ENCODE peak calls at places on chromosomes 4 and X, in seven cellular contexts. N is OCI-LY7, C is transverse colon, R is dorsolateral prefrontal cortex, Q is fibroblast of lung, Y is MM.1S, T is foreskin keratinocyte. K is an unnamed sample.

GRCh38 chrX:45860450-45860849 is 659.8 kb upstream of the DIPK2B start:
- DNase-seq in C (no peak), Q (no peak), N (no peak), R (no peak), T (no peak), Y (no peak), K (no peak)

GRCh38 chr4:41024556-41025491 is 189.5 kb downstream of the APBB2 start:
- DNase-seq in Y (no peak), Q (peak), C (no peak), T (peak), N (peak), R (no peak), K (no peak)

GRCh38 chr4:703336-704197 is 2.1 kb upstream of the PCGF3 start:
- DNase-seq in Q (no peak), C (no peak), Y (no peak), T (no peak), N (no peak), R (no peak), K (no peak)

GRCh38 chr4:9919047-9919446 is 102.2 kb downstream of the SLC2A9 start:
- DNase-seq in Q (no peak), N (no peak), R (no peak), Y (no peak), C (no peak), T (no peak), K (no peak)

GRCh38 chr4:120317713-120318112 is 251.1 kb upstream of the MAD2L1 start:
- DNase-seq in C (no peak), T (no peak), N (no peak), R (no peak), Y (no peak), Q (peak), K (no peak)

GRCh38 chrX:119573840-119574393 is 446 bp upstream of the UBE2A start:
- DNase-seq in C (no peak), T (no peak), Y (peak), R (no peak), Q (no peak), N (peak), K (no peak)

GRCh38 chrX:139738581-139738980 is 30.6 kb upstream of the MCF2 start:
- DNase-seq in Y (peak), Q (peak), T (peak), R (no peak), C (no peak), N (no peak), K (no peak)

GRCh38 chr4:169089004-169089403 is 78.9 kb upstream of the CBR4 start:
- DNase-seq in R (no peak), C (no peak), N (no peak), Y (no peak), T (no peak), Q (no peak), K (no peak)

GRCh38 chrX:108456971-108457477 is 17.4 kb downstream of the COL4A5 start:
- DNase-seq in R (no peak), Y (no peak), N (no peak), T (no peak), Q (no peak), C (no peak), K (no peak)

GRCh38 chrX:40107291-40108083 is 9.7 kb upstream of the BCOR start:
- DNase-seq in Y (peak), Q (no peak), T (no peak), R (peak), C (peak), N (no peak), K (no peak)

GRCh38 chrX:133559909-133560308 is 144.6 kb upstream of the GPC4 start:
- DNase-seq in T (no peak), N (no peak), Q (no peak), Y (no peak), R (no peak), C (no peak), K (no peak)

GRCh38 chr4:1177274-1178141 is 5.1 kb upstream of the SPON2 start:
- DNase-seq in R (no peak), C (peak), T (peak), Y (no peak), N (no peak), Q (no peak), K (no peak)

GRCh38 chr4:69058410-69059059 is 37.7 kb upstream of the UGT2B7 start:
- DNase-seq in Y (no peak), T (no peak), N (no peak), R (no peak), Q (no peak), C (no peak), K (no peak)

GRCh38 chrX:44202596-44202995 is 140.9 kb downstream of the EFHC2 start:
- DNase-seq in Q (no peak), R (no peak), N (no peak), T (no peak), Y (no peak), C (no peak), K (no peak)

GRCh38 chrX:45849261-45849660 is 648.6 kb upstream of the DIPK2B start:
- DNase-seq in Q (peak), Y (peak), N (no peak), R (no peak), T (peak), C (no peak), K (no peak)

GRCh38 chr4:25154594-25155265 is 5.5 kb downstream of the SEPSECS start:
- DNase-seq in Y (no peak), R (no peak), Q (no peak), N (no peak), T (no peak), C (peak), K (no peak)

GRCh38 chr4:159516556-159516955 is 413.7 kb downstream of the RAPGEF2 start:
- DNase-seq in T (no peak), Y (no peak), R (no peak), Q (peak), C (no peak), N (no peak), K (no peak)

GRCh38 chrX:41384041-41384705 is 50.2 kb downstream of the DDX3X start:
- DNase-seq in R (peak), T (peak), C (peak), N (peak), Q (peak), Y (no peak), K (no peak)

GRCh38 chr4:111475001-111475400 is 670.3 kb upstream of the FAM241A start:
- DNase-seq in T (peak), R (no peak), Y (no peak), Q (peak), C (peak), N (no peak), K (no peak)

GRCh38 chr4:5979981-5980380 is 38.2 kb downstream of the C4orf50 start:
- DNase-seq in Y (peak), Q (no peak), C (no peak), R (peak), N (no peak), T (no peak), K (no peak)

GRCh38 chrX:85243155-85243554 is 424 bp downstream of the SATL1 start:
- DNase-seq in Q (peak), Y (no peak), N (no peak), R (no peak), C (no peak), T (no peak), K (no peak)

GRCh38 chr4:24209131-24209530 is 319.3 kb upstream of the PPARGC1A start:
- DNase-seq in Y (no peak), T (no peak), R (no peak), C (no peak), Q (no peak), N (no peak), K (no peak)

GRCh38 chr4:139913995-139914394 is 240.0 kb downstream of the MAML3 start:
- DNase-seq in Q (peak), R (no peak), T (no peak), N (no peak), Y (no peak), C (no peak), K (no peak)

DNA sequence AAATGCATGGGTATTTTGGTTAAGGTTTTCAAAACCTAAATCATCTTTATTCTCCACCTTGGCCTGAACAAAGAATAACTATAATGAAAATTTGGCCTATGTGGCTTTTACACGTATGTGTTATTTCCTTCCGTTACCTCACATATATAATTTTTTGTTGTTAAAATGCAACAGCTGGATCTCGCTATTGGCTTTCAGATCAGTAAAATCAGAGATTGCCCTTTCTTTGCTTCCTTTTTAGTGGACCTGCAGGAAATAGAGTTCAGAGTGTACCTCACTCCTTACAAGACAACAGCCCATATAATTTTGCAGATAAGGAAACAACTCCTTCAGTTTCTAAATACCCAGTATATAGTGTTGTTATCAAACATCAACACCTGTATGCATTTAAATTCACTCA is 96.4 kb upstream of the SPRY1 start:
- DNase-seq in T (no peak), C (no peak), Y (no peak), N (no peak), R (no peak), Q (no peak), K (no peak)
- H3K27ac ChIP-seq in T (no peak), C (no peak), Y (no peak), N (no peak), R (no peak), Q (no peak), K (no peak)

GRCh38 chrX:33194876-33195433 is 16.4 kb downstream of the DMD start:
- DNase-seq in C (no peak), T (no peak), N (no peak), Y (no peak), Q (peak), R (no peak), K (no peak)
- H3K27ac ChIP-seq in C (no peak), T (no peak), N (no peak), Y (no peak), Q (peak), R (no peak), K (no peak)

GRCh38 chrX:19705196-19705769 is 182.1 kb downstream of the SH3KBP1 start:
- DNase-seq in R (no peak), Q (peak), T (no peak), N (no peak), C (no peak), Y (no peak), K (no peak)

GRCh38 chrX:19699151-19699550 is 183.8 kb upstream of the MAP3K15 start:
- DNase-seq in Y (no peak), C (no peak), T (no peak), N (no peak), R (no peak), Q (no peak), K (no peak)

GRCh38 chrX:19698691-19699090 is 183.4 kb upstream of the MAP3K15 start:
- DNase-seq in C (no peak), T (no peak), Y (no peak), N (no peak), Q (no peak), R (no peak), K (no peak)

GRCh38 chrX:19704117-19704516 is 183.3 kb downstream of the SH3KBP1 start:
- DNase-seq in Y (no peak), T (no peak), R (no peak), Q (no peak), C (no peak), N (no peak), K (no peak)

GRCh38 chrX:19702856-19703255 is 184.5 kb downstream of the SH3KBP1 start:
- DNase-seq in R (no peak), Q (no peak), T (no peak), C (no peak), Y (no peak), N (no peak), K (no peak)
- H3K27ac ChIP-seq in R (no peak), Q (no peak), T (no peak), C (no peak), Y (no peak), N (no peak), K (no peak)

DNA sequence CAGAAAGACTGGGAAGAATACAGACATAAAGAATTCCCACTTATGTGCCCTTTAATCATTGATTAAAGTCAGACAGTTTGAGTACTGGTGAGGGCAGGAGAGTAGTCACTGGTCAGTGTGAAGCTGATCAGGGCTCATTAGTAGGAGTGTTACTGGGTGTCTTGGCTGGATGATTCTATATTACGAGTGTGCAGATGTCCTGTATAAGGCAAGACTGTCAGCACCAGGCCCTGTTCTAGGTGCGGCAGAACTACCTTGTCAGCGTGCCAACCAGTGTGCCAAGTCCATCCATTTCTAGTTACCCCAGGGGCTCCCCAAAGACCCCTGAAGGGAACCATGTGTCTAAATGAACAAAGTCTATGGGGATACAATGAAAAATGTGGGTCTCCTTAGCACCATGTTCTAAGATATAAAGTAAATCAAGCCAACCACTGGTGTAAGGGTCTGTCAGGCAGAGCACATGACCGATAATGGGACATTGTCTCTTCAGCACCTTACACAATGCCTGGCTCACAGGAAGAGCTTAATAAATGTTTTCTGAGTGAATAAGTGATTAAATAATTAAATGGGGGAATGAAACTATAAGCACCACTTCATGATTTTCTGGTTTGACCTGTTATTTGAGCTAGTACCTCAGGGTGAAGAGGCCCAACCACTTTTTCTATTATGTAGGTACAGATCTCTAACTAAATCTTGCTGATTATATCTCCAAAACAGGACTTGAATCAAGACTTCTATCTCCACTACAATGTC is 205.0 kb downstream of the CAMK2D start:
- DNase-seq in R (no peak), Q (no peak), Y (no peak), C (no peak), N (no peak), T (no peak), K (no peak)
- H3K27ac ChIP-seq in R (no peak), Q (no peak), Y (no peak), C (peak), N (no peak), T (no peak), K (no peak)

DNA sequence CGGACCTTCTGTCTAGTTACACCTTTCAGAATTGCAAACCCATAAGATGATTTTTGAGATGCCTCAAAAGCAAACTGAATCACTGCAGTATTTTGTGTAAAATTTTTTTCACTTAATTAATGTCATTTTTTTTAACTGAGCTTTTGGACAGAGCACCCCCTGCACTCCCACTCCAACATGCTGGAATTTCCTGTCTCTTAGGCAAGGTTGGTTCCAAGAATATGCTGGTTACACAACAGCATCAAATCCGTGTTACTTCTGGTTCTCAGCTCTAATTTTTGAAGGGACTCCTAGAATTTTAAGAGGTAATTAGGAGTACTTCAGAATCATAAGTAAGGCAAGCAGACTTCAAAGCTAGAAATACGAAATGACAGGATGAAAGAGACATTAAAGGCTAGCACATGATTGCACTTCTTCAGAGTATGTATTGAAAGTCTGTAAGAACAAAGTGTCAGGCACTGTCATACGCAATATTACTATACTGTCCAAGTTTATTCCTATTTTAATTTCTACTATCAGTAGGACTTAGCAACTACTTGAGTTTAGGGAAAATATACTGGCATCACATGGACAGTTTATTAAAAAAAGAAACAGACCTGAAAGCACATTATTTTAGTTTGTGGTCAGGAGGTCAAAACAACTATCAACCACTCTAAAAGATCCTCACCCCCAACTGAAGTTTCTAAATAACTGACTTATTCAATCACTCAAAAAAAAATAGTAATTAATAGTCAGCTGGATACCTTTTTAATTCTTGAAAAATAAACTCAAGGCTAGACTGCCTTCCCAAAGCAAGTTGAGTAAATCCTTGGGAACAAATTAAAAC is 1.6 kb upstream of the JCHAIN start:
- DNase-seq in N (peak), T (no peak), R (no peak), Q (peak), C (no peak), Y (peak), K (no peak)
- H3K27ac ChIP-seq in N (peak), T (no peak), R (no peak), Q (no peak), C (no peak), Y (peak), K (no peak)

DNA sequence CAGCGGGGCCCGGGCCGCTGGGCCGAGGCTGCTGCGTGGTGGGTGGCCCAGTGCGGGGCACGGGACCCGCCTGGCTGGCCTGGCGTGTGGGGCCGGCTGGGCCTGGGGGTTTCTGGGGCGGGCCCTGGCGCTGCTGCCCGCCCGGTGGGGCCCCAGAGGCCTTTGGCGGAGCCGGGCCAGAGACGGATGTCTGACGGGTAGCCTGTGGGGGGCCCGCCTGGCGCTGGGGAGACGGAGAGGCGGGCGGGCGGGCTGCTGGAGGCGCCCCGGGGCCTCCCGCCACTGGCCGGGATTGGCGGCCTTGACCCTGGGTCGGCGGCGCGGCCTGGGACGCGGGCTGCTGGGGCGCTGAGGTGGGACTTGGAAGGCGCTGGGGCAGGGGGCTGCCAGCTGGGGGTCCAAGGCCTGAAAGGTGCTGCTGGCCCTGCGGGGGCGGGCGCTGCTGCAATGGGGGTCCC is 8.1 kb upstream of the TIMP1 start:
- DNase-seq in Y (no peak), C (no peak), T (no peak), Q (no peak), R (no peak), N (no peak), K (no peak)
- H3K27ac ChIP-seq in Y (no peak), C (peak), T (peak), Q (peak), R (no peak), N (no peak), K (no peak)